ENCODE peak calls at places on chromosomes 12 and 14, in six cellular contexts. D is tibial nerve, K is colonic mucosa, L is right lobe of liver, R is HepG2, G is esophagus squamous epithelium. F is an unnamed sample.

GRCh38 chr12:31524791-31525495 is 66.0 kb downstream of the DENND5B start:
- DNase-seq in D (no peak), K (no peak), L (no peak), G (no peak), R (no peak), F (peak; percentile 9)

GRCh38 chr14:94681300-94682060 is 69.3 kb downstream of the SERPINA3 start:
- DNase-seq in G (no peak), D (peak; percentile 20), R (peak; percentile 78), L (peak; percentile 40), K (peak; percentile 24), F (peak; percentile 59)

GRCh38 chr12:26935636-26936378 is 2.0 kb downstream of the INTS13 start:
- DNase-seq in K (no peak), L (no peak), G (no peak), R (no peak), D (no peak), F (no peak)

GRCh38 chr14:76294876-76295275 is 81.1 kb upstream of the ESRRB start:
- DNase-seq in D (no peak), L (no peak), R (no peak), G (no peak), K (no peak), F (no peak)

GRCh38 chr12:63069860-63070617 is 81.0 kb downstream of the AVPR1A start:
- DNase-seq in K (no peak), R (no peak), D (no peak), L (no peak), G (no peak), F (no peak)

GRCh38 chr12:51318846-51319570 is 5.0 kb downstream of the BIN2 start:
- DNase-seq in R (no peak), L (no peak), K (peak; percentile 63), D (no peak), G (no peak), F (no peak)

GRCh38 chr12:19808371-19808770 is 369.1 kb downstream of the AEBP2 start:
- DNase-seq in D (no peak), R (no peak), K (no peak), L (no peak), G (no peak), F (no peak)

GRCh38 chr14:92341791-92342190 is 18.8 kb downstream of the SLC24A4 start:
- DNase-seq in L (no peak), K (no peak), D (no peak), R (no peak), G (no peak), F (no peak)

GRCh38 chr14:92486881-92487280 is 26.7 kb upstream of the RIN3 start:
- DNase-seq in D (no peak), G (no peak), R (no peak), L (no peak), K (no peak), F (no peak)

DNA sequence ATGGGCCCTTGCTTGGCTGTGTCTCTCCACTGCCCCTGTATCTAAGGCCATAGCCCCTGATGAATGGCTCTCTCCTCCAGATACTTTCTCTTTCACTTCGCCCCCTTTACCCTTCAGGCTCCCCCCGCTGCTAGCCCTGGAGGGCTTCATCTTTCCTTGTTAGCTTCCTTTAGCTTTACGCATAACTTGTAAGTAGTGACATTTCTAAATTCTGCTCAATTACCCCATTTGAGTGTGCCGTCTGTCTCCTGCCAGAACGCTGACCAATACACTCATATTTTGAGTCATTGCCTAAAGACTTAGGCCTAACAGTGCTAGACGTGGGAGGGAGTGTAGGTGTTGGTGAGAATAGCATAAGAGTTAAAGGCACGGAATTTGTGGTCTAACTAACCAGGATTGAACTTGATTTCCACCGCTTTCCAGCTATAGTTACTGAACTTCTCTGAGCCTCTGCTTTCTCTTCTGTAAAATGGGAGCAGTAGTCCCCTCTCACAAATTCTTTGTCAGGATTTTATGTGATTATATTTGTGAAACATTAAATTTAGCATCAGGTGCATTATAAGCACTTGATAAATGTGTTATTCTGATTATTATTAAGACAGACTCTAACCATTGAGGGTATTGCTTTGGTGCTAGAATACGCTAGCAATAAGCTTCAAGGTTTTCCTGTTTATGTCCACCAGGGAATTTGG is 129.3 kb downstream of the ZFP36L1 start:
- DNase-seq in R (no peak), G (no peak), K (no peak), L (no peak), D (no peak), F (no peak)
- TF ChIP-seq CTCF in R (no peak), G (no peak), K (no peak), L (no peak), D (no peak), F (no peak)

GRCh38 chr12:131455218-131455506 is 255.7 kb upstream of the SFSWAP start:
- DNase-seq in G (no peak), D (no peak), R (no peak), L (no peak), K (no peak), F (no peak)
- H3K27ac ChIP-seq in G (no peak overlapping the region), D (no peak overlapping the region), R (no peak overlapping the region), L (no peak overlapping the region), K (no peak overlapping the region), F (no peak overlapping the region)

GRCh38 chr12:92502417-92503028 is 200.3 kb upstream of the PLEKHG7 start:
- DNase-seq in D (no peak), L (no peak), K (no peak), R (peak; percentile 24), G (no peak), F (no peak)
- TF ChIP-seq CTCF in D (no peak), L (peak; percentile 54), K (peak; percentile 10), R (peak; percentile 43), G (no peak), F (no peak)

GRCh38 chr14:23566782-23567185 is 807 bp downstream of the AP1G2 start:
- DNase-seq in G (no peak), D (no peak), L (no peak), K (no peak), R (no peak), F (no peak)
- H3K27ac ChIP-seq in G (peak overlapping the region; percentile 71), D (no peak overlapping the region), L (peak overlapping the region; percentile 39), K (peak overlapping the region; percentile 79), R (peak overlapping the region; percentile 41), F (peak overlapping the region; percentile 80)

GRCh38 chr12:79168687-79169086 is 304.1 kb downstream of the SYT1 start:
- DNase-seq in D (no peak), K (no peak), L (no peak), R (no peak), G (no peak), F (no peak)

DNA sequence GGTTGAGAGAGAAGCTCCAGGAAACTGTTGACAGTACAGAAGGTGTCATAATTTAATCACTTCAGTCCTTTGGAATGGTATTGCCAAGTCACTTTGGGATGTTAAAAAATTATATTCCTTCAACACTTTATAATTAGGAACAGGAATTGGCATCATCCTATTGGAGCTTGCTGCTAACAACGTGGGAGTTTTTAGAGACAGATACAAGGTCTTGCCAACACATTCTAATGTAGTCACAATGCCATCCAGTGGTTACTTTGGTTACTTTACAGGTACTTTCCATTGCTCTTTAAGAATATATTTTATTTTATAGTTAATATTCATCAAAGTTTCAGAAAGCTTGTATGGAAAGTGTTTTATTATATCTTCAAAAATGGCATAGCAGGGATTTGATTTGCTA is 310.1 kb downstream of the SYT1 start:
- DNase-seq in K (no peak), G (no peak), R (peak; percentile 5), L (no peak), D (no peak), F (peak; percentile 20)
- TF ChIP-seq CTCF in K (no peak), G (no peak), R (peak; percentile 23), L (peak; percentile 7), D (no peak), F (peak; percentile 27)